ENCODE peak calls at places on chromosomes 6 and 20, in four cellular contexts. One of them, this sample, is unnamed.

GRCh38 chr20:24784607-24785006 is 164.5 kb upstream of the CST7 start:
- ATAC-seq in effector memory CD8-positive, alpha-beta T cell: no peak
- ATAC-seq in T-cell: no peak
- ATAC-seq in aorta: no peak
- ATAC-seq in this sample: no peak

GRCh38 chr20:36462440-36463211 is 78.7 kb upstream of the MYL9 start:
- ATAC-seq in T-cell: no peak
- ATAC-seq in effector memory CD8-positive, alpha-beta T cell: no peak
- ATAC-seq in aorta: peak
- ATAC-seq in this sample: no peak

GRCh38 chr6:104606361-104606760 is 253.4 kb downstream of the HACE1 start:
- ATAC-seq in effector memory CD8-positive, alpha-beta T cell: no peak
- ATAC-seq in aorta: no peak
- ATAC-seq in T-cell: no peak
- ATAC-seq in this sample: no peak

GRCh38 chr6:44000164-44000842 is 126.9 kb downstream of the MRPL14 start:
- ATAC-seq in T-cell: no peak
- ATAC-seq in effector memory CD8-positive, alpha-beta T cell: peak
- ATAC-seq in aorta: no peak
- ATAC-seq in this sample: peak

GRCh38 chr6:25717856-25718740 is 36.4 kb upstream of the SLC17A4 start:
- ATAC-seq in T-cell: no peak
- ATAC-seq in aorta: no peak
- ATAC-seq in effector memory CD8-positive, alpha-beta T cell: no peak
- ATAC-seq in this sample: no peak

GRCh38 chr6:122400467-122401089 is 1.1 kb downstream of the HSF2 start:
- ATAC-seq in T-cell: no peak
- ATAC-seq in aorta: no peak
- ATAC-seq in effector memory CD8-positive, alpha-beta T cell: no peak
- ATAC-seq in this sample: no peak

GRCh38 chr6:123547216-123547978 is 89.4 kb downstream of the TRDN start:
- ATAC-seq in aorta: no peak
- ATAC-seq in T-cell: no peak
- ATAC-seq in effector memory CD8-positive, alpha-beta T cell: no peak
- ATAC-seq in this sample: no peak

GRCh38 chr6:53496797-53497196 is 48.1 kb downstream of the GCLC start:
- ATAC-seq in T-cell: no peak
- ATAC-seq in effector memory CD8-positive, alpha-beta T cell: no peak
- ATAC-seq in aorta: no peak
- ATAC-seq in this sample: peak

GRCh38 chr6:167572841-167573271 is 248.0 kb downstream of the TTLL2 start:
- ATAC-seq in T-cell: no peak
- ATAC-seq in aorta: peak
- ATAC-seq in effector memory CD8-positive, alpha-beta T cell: no peak
- ATAC-seq in this sample: no peak

GRCh38 chr6:63245908-63246307 is 34.6 kb downstream of the FKBP1C start:
- ATAC-seq in effector memory CD8-positive, alpha-beta T cell: no peak
- ATAC-seq in T-cell: no peak
- ATAC-seq in aorta: no peak
- ATAC-seq in this sample: no peak

GRCh38 chr6:11830105-11830504 is 51.5 kb upstream of the ADTRP start:
- ATAC-seq in T-cell: no peak
- ATAC-seq in effector memory CD8-positive, alpha-beta T cell: no peak
- ATAC-seq in aorta: no peak
- ATAC-seq in this sample: no peak

GRCh38 chr20:56247954-56248782 is at the start of gene MC3R:
- ATAC-seq in T-cell: peak
- ATAC-seq in effector memory CD8-positive, alpha-beta T cell: no peak
- ATAC-seq in aorta: no peak
- ATAC-seq in this sample: peak

GRCh38 chr20:49210750-49211110 is 8.5 kb upstream of the DDX27 start:
- ATAC-seq in T-cell: no peak
- ATAC-seq in aorta: no peak
- ATAC-seq in effector memory CD8-positive, alpha-beta T cell: no peak
- ATAC-seq in this sample: no peak

GRCh38 chr20:63254237-63254535 is at the start of gene NKAIN4:
- ATAC-seq in aorta: no peak
- ATAC-seq in T-cell: no peak
- ATAC-seq in effector memory CD8-positive, alpha-beta T cell: no peak
- ATAC-seq in this sample: no peak

GRCh38 chr20:14764511-14765369 is 427.3 kb upstream of the FLRT3 start:
- ATAC-seq in aorta: no peak
- ATAC-seq in effector memory CD8-positive, alpha-beta T cell: no peak
- ATAC-seq in T-cell: no peak
- ATAC-seq in this sample: no peak

GRCh38 chr20:24817351-24817750 is 131.7 kb upstream of the CST7 start:
- ATAC-seq in T-cell: no peak
- ATAC-seq in effector memory CD8-positive, alpha-beta T cell: no peak
- ATAC-seq in aorta: no peak
- ATAC-seq in this sample: no peak

GRCh38 chr6:166772518-166772917 is 145.5 kb upstream of the RPS6KA2 start:
- ATAC-seq in aorta: no peak
- ATAC-seq in T-cell: no peak
- ATAC-seq in effector memory CD8-positive, alpha-beta T cell: no peak
- ATAC-seq in this sample: no peak

GRCh38 chr20:49045440-49046086 is 549 bp upstream of the CSE1L start:
- ATAC-seq in T-cell: peak
- ATAC-seq in effector memory CD8-positive, alpha-beta T cell: no peak
- ATAC-seq in aorta: peak
- ATAC-seq in this sample: peak

GRCh38 chr6:16704706-16705402 is 56.4 kb downstream of the ATXN1 start:
- ATAC-seq in effector memory CD8-positive, alpha-beta T cell: no peak
- ATAC-seq in T-cell: peak
- ATAC-seq in aorta: peak
- ATAC-seq in this sample: peak

GRCh38 chr6:48404927-48405326 is 293.9 kb upstream of the PTCHD4 start:
- ATAC-seq in effector memory CD8-positive, alpha-beta T cell: no peak
- ATAC-seq in aorta: no peak
- ATAC-seq in T-cell: no peak
- ATAC-seq in this sample: no peak

GRCh38 chr20:47432251-47433210 is 69.2 kb upstream of the NCOA3 start:
- ATAC-seq in effector memory CD8-positive, alpha-beta T cell: no peak
- ATAC-seq in T-cell: no peak
- ATAC-seq in aorta: no peak
- ATAC-seq in this sample: no peak

GRCh38 chr20:217266-217665 is 9.8 kb upstream of the DEFB129 start:
- ATAC-seq in effector memory CD8-positive, alpha-beta T cell: no peak
- ATAC-seq in T-cell: no peak
- ATAC-seq in aorta: no peak
- ATAC-seq in this sample: no peak

GRCh38 chr20:17227669-17228623 is 1.1 kb downstream of the PCSK2 start:
- ATAC-seq in T-cell: no peak
- ATAC-seq in aorta: no peak
- ATAC-seq in effector memory CD8-positive, alpha-beta T cell: no peak
- ATAC-seq in this sample: no peak

GRCh38 chr6:40328376-40328987 is 258.7 kb downstream of the LRFN2 start:
- ATAC-seq in T-cell: peak
- ATAC-seq in aorta: no peak
- ATAC-seq in effector memory CD8-positive, alpha-beta T cell: peak
- ATAC-seq in this sample: peak

GRCh38 chr6:26136321-26136720 is 49.1 kb downstream of the HFE start:
- ATAC-seq in aorta: no peak
- ATAC-seq in effector memory CD8-positive, alpha-beta T cell: no peak
- ATAC-seq in T-cell: no peak
- ATAC-seq in this sample: no peak

GRCh38 chr6:150622941-150623874 is 23.5 kb downstream of the PLEKHG1 start:
- ATAC-seq in effector memory CD8-positive, alpha-beta T cell: peak
- ATAC-seq in T-cell: peak
- ATAC-seq in aorta: no peak
- ATAC-seq in this sample: peak

GRCh38 chr6:49934770-49935169 is 29.2 kb downstream of the DEFB114 start:
- ATAC-seq in T-cell: no peak
- ATAC-seq in aorta: no peak
- ATAC-seq in effector memory CD8-positive, alpha-beta T cell: no peak
- ATAC-seq in this sample: no peak

GRCh38 chr6:102995491-102995890 is 1602.0 kb downstream of the GRIK2 start:
- ATAC-seq in aorta: no peak
- ATAC-seq in T-cell: no peak
- ATAC-seq in effector memory CD8-positive, alpha-beta T cell: no peak
- ATAC-seq in this sample: no peak

GRCh38 chr20:37693203-37693602 is 627 bp upstream of the CTNNBL1 start:
- ATAC-seq in aorta: no peak
- ATAC-seq in effector memory CD8-positive, alpha-beta T cell: no peak
- ATAC-seq in T-cell: no peak
- ATAC-seq in this sample: no peak

GRCh38 chr20:61185841-61186601 is 66.0 kb upstream of the CDH4 start:
- ATAC-seq in aorta: no peak
- ATAC-seq in T-cell: no peak
- ATAC-seq in effector memory CD8-positive, alpha-beta T cell: no peak
- ATAC-seq in this sample: no peak

GRCh38 chr6:45786243-45786795 is 229.3 kb downstream of the CLIC5 start:
- ATAC-seq in aorta: no peak
- ATAC-seq in T-cell: no peak
- ATAC-seq in effector memory CD8-positive, alpha-beta T cell: no peak
- ATAC-seq in this sample: no peak

GRCh38 chr6:22929228-22929627 is 359.9 kb downstream of the HDGFL1 start:
- ATAC-seq in T-cell: no peak
- ATAC-seq in aorta: no peak
- ATAC-seq in effector memory CD8-positive, alpha-beta T cell: no peak
- ATAC-seq in this sample: no peak

GRCh38 chr6:5751525-5752252 is 255.0 kb downstream of the NRN1 start:
- ATAC-seq in aorta: no peak
- ATAC-seq in effector memory CD8-positive, alpha-beta T cell: no peak
- ATAC-seq in T-cell: no peak
- ATAC-seq in this sample: no peak

GRCh38 chr6:38604700-38605099 is 35.0 kb downstream of the BTBD9 start:
- ATAC-seq in effector memory CD8-positive, alpha-beta T cell: no peak
- ATAC-seq in aorta: no peak
- ATAC-seq in T-cell: no peak
- ATAC-seq in this sample: no peak

GRCh38 chr20:63508072-63508768 is 9.3 kb upstream of the EEF1A2 start:
- ATAC-seq in effector memory CD8-positive, alpha-beta T cell: peak
- ATAC-seq in T-cell: no peak
- ATAC-seq in aorta: no peak
- ATAC-seq in this sample: peak

GRCh38 chr20:45432294-45432693 is 16.4 kb downstream of the PIGT start:
- ATAC-seq in aorta: no peak
- ATAC-seq in T-cell: no peak
- ATAC-seq in effector memory CD8-positive, alpha-beta T cell: peak
- ATAC-seq in this sample: no peak

GRCh38 chr6:14258117-14258516 is 140.5 kb downstream of the CD83 start:
- ATAC-seq in aorta: no peak
- ATAC-seq in T-cell: no peak
- ATAC-seq in effector memory CD8-positive, alpha-beta T cell: no peak
- ATAC-seq in this sample: no peak

This sample was measured in activated T-helper 17 cell treated with anti-CD3 and anti-CD28 coated beads, Interleukin-2, amount 50 U/mL, for 72 hours.